ENCODE peak calls at places on chromosomes 5 and 9, in nine cellular contexts. One of them, this sample, is unnamed.

GRCh38 chr5:155270737-155271136 is 257.2 kb downstream of the KIF4B start:
- DNase-seq in cortex of kidney: no peak
- DNase-seq in cardiac fibroblast: no peak
- DNase-seq in activated effector memory CD4-positive, alpha-beta T cell treated with Interleukin-2 at 50 U/mL for 16 hours: no peak
- DNase-seq in ovary: no peak
- DNase-seq in HFFc6: no peak
- DNase-seq in BJ: no peak
- DNase-seq in stimulated activated CD4-positive, alpha-beta T cell treated with anti-CD3 and anti-CD28 coated beads, Interleukin-4, amount 100 ng/mL, for 4 hours: no peak
- DNase-seq in ureter: no peak
- DNase-seq in this sample: no peak

GRCh38 chr5:112933651-112934365 is 11.8 kb upstream of the REEP5 start:
- DNase-seq in cortex of kidney: no peak
- DNase-seq in cardiac fibroblast: peak
- DNase-seq in activated effector memory CD4-positive, alpha-beta T cell treated with Interleukin-2 at 50 U/mL for 16 hours: no peak
- DNase-seq in ovary: no peak
- DNase-seq in HFFc6: peak
- DNase-seq in BJ: peak
- DNase-seq in stimulated activated CD4-positive, alpha-beta T cell treated with anti-CD3 and anti-CD28 coated beads, Interleukin-4, amount 100 ng/mL, for 4 hours: no peak
- DNase-seq in ureter: no peak
- DNase-seq in this sample: no peak

GRCh38 chr9:73077625-73078030 is 74.0 kb upstream of the ANXA1 start:
- DNase-seq in cortex of kidney: no peak
- DNase-seq in cardiac fibroblast: no peak
- DNase-seq in activated effector memory CD4-positive, alpha-beta T cell treated with Interleukin-2 at 50 U/mL for 16 hours: no peak
- DNase-seq in ovary: no peak
- DNase-seq in HFFc6: no peak
- DNase-seq in BJ: no peak
- DNase-seq in stimulated activated CD4-positive, alpha-beta T cell treated with anti-CD3 and anti-CD28 coated beads, Interleukin-4, amount 100 ng/mL, for 4 hours: no peak
- DNase-seq in ureter: no peak
- DNase-seq in this sample: no peak

GRCh38 chr5:112024769-112025168 is 267.8 kb upstream of the NREP start:
- DNase-seq in cortex of kidney: no peak
- DNase-seq in cardiac fibroblast: peak
- DNase-seq in activated effector memory CD4-positive, alpha-beta T cell treated with Interleukin-2 at 50 U/mL for 16 hours: no peak
- DNase-seq in ovary: no peak
- DNase-seq in HFFc6: no peak
- DNase-seq in BJ: no peak
- DNase-seq in stimulated activated CD4-positive, alpha-beta T cell treated with anti-CD3 and anti-CD28 coated beads, Interleukin-4, amount 100 ng/mL, for 4 hours: no peak
- DNase-seq in ureter: no peak
- DNase-seq in this sample: no peak

GRCh38 chr9:132744881-132745761 is 74.9 kb downstream of the GTF3C4 start:
- DNase-seq in cortex of kidney: no peak
- DNase-seq in cardiac fibroblast: no peak
- DNase-seq in activated effector memory CD4-positive, alpha-beta T cell treated with Interleukin-2 at 50 U/mL for 16 hours: no peak
- DNase-seq in ovary: no peak
- DNase-seq in HFFc6: no peak
- DNase-seq in BJ: no peak
- DNase-seq in stimulated activated CD4-positive, alpha-beta T cell treated with anti-CD3 and anti-CD28 coated beads, Interleukin-4, amount 100 ng/mL, for 4 hours: no peak
- DNase-seq in ureter: no peak
- DNase-seq in this sample: no peak

GRCh38 chr9:113492343-113493079 is 29.0 kb downstream of the RGS3 start:
- DNase-seq in cortex of kidney: no peak
- DNase-seq in cardiac fibroblast: peak
- DNase-seq in activated effector memory CD4-positive, alpha-beta T cell treated with Interleukin-2 at 50 U/mL for 16 hours: no peak
- DNase-seq in ovary: no peak
- DNase-seq in HFFc6: no peak
- DNase-seq in BJ: no peak
- DNase-seq in stimulated activated CD4-positive, alpha-beta T cell treated with anti-CD3 and anti-CD28 coated beads, Interleukin-4, amount 100 ng/mL, for 4 hours: no peak
- DNase-seq in ureter: no peak
- DNase-seq in this sample: no peak

GRCh38 chr5:5409151-5409810 is 13.2 kb upstream of the ICE1 start:
- DNase-seq in cortex of kidney: no peak
- DNase-seq in cardiac fibroblast: no peak
- DNase-seq in activated effector memory CD4-positive, alpha-beta T cell treated with Interleukin-2 at 50 U/mL for 16 hours: no peak
- DNase-seq in ovary: no peak
- DNase-seq in HFFc6: no peak
- DNase-seq in BJ: no peak
- DNase-seq in stimulated activated CD4-positive, alpha-beta T cell treated with anti-CD3 and anti-CD28 coated beads, Interleukin-4, amount 100 ng/mL, for 4 hours: no peak
- DNase-seq in ureter: no peak
- DNase-seq in this sample: no peak

GRCh38 chr5:1294839-1295649 is at the start of gene TERT:
- DNase-seq in cortex of kidney: no peak
- DNase-seq in cardiac fibroblast: no peak
- DNase-seq in activated effector memory CD4-positive, alpha-beta T cell treated with Interleukin-2 at 50 U/mL for 16 hours: peak
- DNase-seq in ovary: no peak
- DNase-seq in HFFc6: peak
- DNase-seq in BJ: no peak
- DNase-seq in stimulated activated CD4-positive, alpha-beta T cell treated with anti-CD3 and anti-CD28 coated beads, Interleukin-4, amount 100 ng/mL, for 4 hours: peak
- DNase-seq in ureter: no peak
- DNase-seq in this sample: peak

GRCh38 chr5:135441256-135441915 is 5.8 kb downstream of the DCANP1 start:
- DNase-seq in cortex of kidney: no peak
- DNase-seq in cardiac fibroblast: no peak
- DNase-seq in activated effector memory CD4-positive, alpha-beta T cell treated with Interleukin-2 at 50 U/mL for 16 hours: no peak
- DNase-seq in ovary: no peak
- DNase-seq in HFFc6: no peak
- DNase-seq in BJ: no peak
- DNase-seq in stimulated activated CD4-positive, alpha-beta T cell treated with anti-CD3 and anti-CD28 coated beads, Interleukin-4, amount 100 ng/mL, for 4 hours: no peak
- DNase-seq in ureter: no peak
- DNase-seq in this sample: no peak

GRCh38 chr5:74837115-74837514 is 29.1 kb downstream of the FAM169A start:
- DNase-seq in cortex of kidney: no peak
- DNase-seq in cardiac fibroblast: no peak
- DNase-seq in activated effector memory CD4-positive, alpha-beta T cell treated with Interleukin-2 at 50 U/mL for 16 hours: no peak
- DNase-seq in ovary: no peak
- DNase-seq in HFFc6: no peak
- DNase-seq in BJ: no peak
- DNase-seq in stimulated activated CD4-positive, alpha-beta T cell treated with anti-CD3 and anti-CD28 coated beads, Interleukin-4, amount 100 ng/mL, for 4 hours: no peak
- DNase-seq in ureter: no peak
- DNase-seq in this sample: no peak

GRCh38 chr5:35183243-35183955 is 46.9 kb downstream of the PRLR start:
- DNase-seq in cortex of kidney: no peak
- DNase-seq in cardiac fibroblast: peak
- DNase-seq in activated effector memory CD4-positive, alpha-beta T cell treated with Interleukin-2 at 50 U/mL for 16 hours: no peak
- DNase-seq in ovary: no peak
- DNase-seq in HFFc6: peak
- DNase-seq in BJ: no peak
- DNase-seq in stimulated activated CD4-positive, alpha-beta T cell treated with anti-CD3 and anti-CD28 coated beads, Interleukin-4, amount 100 ng/mL, for 4 hours: no peak
- DNase-seq in ureter: no peak
- DNase-seq in this sample: no peak

GRCh38 chr5:160133071-160133917 is 14.0 kb upstream of the PWWP2A start:
- DNase-seq in cortex of kidney: no peak
- DNase-seq in cardiac fibroblast: peak
- DNase-seq in activated effector memory CD4-positive, alpha-beta T cell treated with Interleukin-2 at 50 U/mL for 16 hours: no peak
- DNase-seq in ovary: peak
- DNase-seq in HFFc6: no peak
- DNase-seq in BJ: no peak
- DNase-seq in stimulated activated CD4-positive, alpha-beta T cell treated with anti-CD3 and anti-CD28 coated beads, Interleukin-4, amount 100 ng/mL, for 4 hours: no peak
- DNase-seq in ureter: no peak
- DNase-seq in this sample: no peak

GRCh38 chr5:103523319-103523718 is 39.3 kb downstream of the NUDT12 start:
- DNase-seq in cortex of kidney: no peak
- DNase-seq in cardiac fibroblast: no peak
- DNase-seq in activated effector memory CD4-positive, alpha-beta T cell treated with Interleukin-2 at 50 U/mL for 16 hours: no peak
- DNase-seq in ovary: no peak
- DNase-seq in HFFc6: no peak
- DNase-seq in BJ: no peak
- DNase-seq in stimulated activated CD4-positive, alpha-beta T cell treated with anti-CD3 and anti-CD28 coated beads, Interleukin-4, amount 100 ng/mL, for 4 hours: no peak
- DNase-seq in ureter: peak
- DNase-seq in this sample: no peak

GRCh38 chr9:73565026-73565425 is 413.4 kb downstream of the ANXA1 start:
- DNase-seq in cortex of kidney: no peak
- DNase-seq in cardiac fibroblast: no peak
- DNase-seq in activated effector memory CD4-positive, alpha-beta T cell treated with Interleukin-2 at 50 U/mL for 16 hours: no peak
- DNase-seq in ovary: no peak
- DNase-seq in HFFc6: no peak
- DNase-seq in BJ: no peak
- DNase-seq in stimulated activated CD4-positive, alpha-beta T cell treated with anti-CD3 and anti-CD28 coated beads, Interleukin-4, amount 100 ng/mL, for 4 hours: no peak
- DNase-seq in ureter: no peak
- DNase-seq in this sample: no peak

GRCh38 chr9:6562194-6562593 is 83.3 kb downstream of the GLDC start:
- DNase-seq in cortex of kidney: no peak
- DNase-seq in cardiac fibroblast: no peak
- DNase-seq in activated effector memory CD4-positive, alpha-beta T cell treated with Interleukin-2 at 50 U/mL for 16 hours: no peak
- DNase-seq in ovary: no peak
- DNase-seq in HFFc6: no peak
- DNase-seq in BJ: no peak
- DNase-seq in stimulated activated CD4-positive, alpha-beta T cell treated with anti-CD3 and anti-CD28 coated beads, Interleukin-4, amount 100 ng/mL, for 4 hours: no peak
- DNase-seq in ureter: no peak
- DNase-seq in this sample: no peak

GRCh38 chr5:159105318-159106053 is 5.8 kb upstream of the EBF1 start:
- DNase-seq in cortex of kidney: no peak
- DNase-seq in cardiac fibroblast: no peak
- DNase-seq in activated effector memory CD4-positive, alpha-beta T cell treated with Interleukin-2 at 50 U/mL for 16 hours: no peak
- DNase-seq in ovary: no peak
- DNase-seq in HFFc6: no peak
- DNase-seq in BJ: no peak
- DNase-seq in stimulated activated CD4-positive, alpha-beta T cell treated with anti-CD3 and anti-CD28 coated beads, Interleukin-4, amount 100 ng/mL, for 4 hours: no peak
- DNase-seq in ureter: no peak
- DNase-seq in this sample: peak

GRCh38 chr9:136851941-136852663 is at the start of gene MAMDC4:
- DNase-seq in cortex of kidney: no peak
- DNase-seq in cardiac fibroblast: no peak
- DNase-seq in activated effector memory CD4-positive, alpha-beta T cell treated with Interleukin-2 at 50 U/mL for 16 hours: no peak
- DNase-seq in ovary: no peak
- DNase-seq in HFFc6: no peak
- DNase-seq in BJ: no peak
- DNase-seq in stimulated activated CD4-positive, alpha-beta T cell treated with anti-CD3 and anti-CD28 coated beads, Interleukin-4, amount 100 ng/mL, for 4 hours: no peak
- DNase-seq in ureter: no peak
- DNase-seq in this sample: no peak

GRCh38 chr5:177169271-177169670 is 35.7 kb downstream of the NSD1 start:
- DNase-seq in cortex of kidney: no peak
- DNase-seq in cardiac fibroblast: no peak
- DNase-seq in activated effector memory CD4-positive, alpha-beta T cell treated with Interleukin-2 at 50 U/mL for 16 hours: no peak
- DNase-seq in ovary: no peak
- DNase-seq in HFFc6: no peak
- DNase-seq in BJ: no peak
- DNase-seq in stimulated activated CD4-positive, alpha-beta T cell treated with anti-CD3 and anti-CD28 coated beads, Interleukin-4, amount 100 ng/mL, for 4 hours: no peak
- DNase-seq in ureter: peak
- DNase-seq in this sample: no peak

GRCh38 chr5:141753971-141754713 is 72.1 kb upstream of the ARAP3 start:
- DNase-seq in cortex of kidney: no peak
- DNase-seq in cardiac fibroblast: peak
- DNase-seq in activated effector memory CD4-positive, alpha-beta T cell treated with Interleukin-2 at 50 U/mL for 16 hours: no peak
- DNase-seq in ovary: no peak
- DNase-seq in HFFc6: no peak
- DNase-seq in BJ: no peak
- DNase-seq in stimulated activated CD4-positive, alpha-beta T cell treated with anti-CD3 and anti-CD28 coated beads, Interleukin-4, amount 100 ng/mL, for 4 hours: no peak
- DNase-seq in ureter: no peak
- DNase-seq in this sample: no peak

GRCh38 chr5:95222836-95223235 is 62.1 kb downstream of the MCTP1 start:
- DNase-seq in cortex of kidney: no peak
- DNase-seq in cardiac fibroblast: no peak
- DNase-seq in activated effector memory CD4-positive, alpha-beta T cell treated with Interleukin-2 at 50 U/mL for 16 hours: no peak
- DNase-seq in ovary: no peak
- DNase-seq in HFFc6: no peak
- DNase-seq in BJ: no peak
- DNase-seq in stimulated activated CD4-positive, alpha-beta T cell treated with anti-CD3 and anti-CD28 coated beads, Interleukin-4, amount 100 ng/mL, for 4 hours: no peak
- DNase-seq in ureter: no peak
- DNase-seq in this sample: no peak

GRCh38 chr9:114233806-114234205 is 78.5 kb downstream of the COL27A1 start:
- DNase-seq in cortex of kidney: no peak
- DNase-seq in cardiac fibroblast: no peak
- DNase-seq in activated effector memory CD4-positive, alpha-beta T cell treated with Interleukin-2 at 50 U/mL for 16 hours: no peak
- DNase-seq in ovary: peak
- DNase-seq in HFFc6: no peak
- DNase-seq in BJ: no peak
- DNase-seq in stimulated activated CD4-positive, alpha-beta T cell treated with anti-CD3 and anti-CD28 coated beads, Interleukin-4, amount 100 ng/mL, for 4 hours: no peak
- DNase-seq in ureter: peak
- DNase-seq in this sample: no peak

GRCh38 chr9:133842721-133843227 is 104.6 kb upstream of the SARDH start:
- DNase-seq in cortex of kidney: no peak
- DNase-seq in cardiac fibroblast: no peak
- DNase-seq in activated effector memory CD4-positive, alpha-beta T cell treated with Interleukin-2 at 50 U/mL for 16 hours: no peak
- DNase-seq in ovary: no peak
- DNase-seq in HFFc6: no peak
- DNase-seq in BJ: no peak
- DNase-seq in stimulated activated CD4-positive, alpha-beta T cell treated with anti-CD3 and anti-CD28 coated beads, Interleukin-4, amount 100 ng/mL, for 4 hours: no peak
- DNase-seq in ureter: no peak
- DNase-seq in this sample: no peak

GRCh38 chr5:64900618-64901017 is 131.9 kb downstream of the CWC27 start:
- DNase-seq in cortex of kidney: no peak
- DNase-seq in cardiac fibroblast: peak
- DNase-seq in activated effector memory CD4-positive, alpha-beta T cell treated with Interleukin-2 at 50 U/mL for 16 hours: no peak
- DNase-seq in ovary: no peak
- DNase-seq in HFFc6: no peak
- DNase-seq in BJ: no peak
- DNase-seq in stimulated activated CD4-positive, alpha-beta T cell treated with anti-CD3 and anti-CD28 coated beads, Interleukin-4, amount 100 ng/mL, for 4 hours: no peak
- DNase-seq in ureter: no peak
- DNase-seq in this sample: no peak

GRCh38 chr5:144313147-144313726 is 142.6 kb downstream of the KCTD16 start:
- DNase-seq in cortex of kidney: no peak
- DNase-seq in cardiac fibroblast: no peak
- DNase-seq in activated effector memory CD4-positive, alpha-beta T cell treated with Interleukin-2 at 50 U/mL for 16 hours: no peak
- DNase-seq in ovary: no peak
- DNase-seq in HFFc6: no peak
- DNase-seq in BJ: no peak
- DNase-seq in stimulated activated CD4-positive, alpha-beta T cell treated with anti-CD3 and anti-CD28 coated beads, Interleukin-4, amount 100 ng/mL, for 4 hours: no peak
- DNase-seq in ureter: no peak
- DNase-seq in this sample: no peak

GRCh38 chr5:94072116-94072515 is 330.7 kb upstream of the POU5F2 start:
- DNase-seq in cortex of kidney: no peak
- DNase-seq in cardiac fibroblast: peak
- DNase-seq in activated effector memory CD4-positive, alpha-beta T cell treated with Interleukin-2 at 50 U/mL for 16 hours: no peak
- DNase-seq in ovary: no peak
- DNase-seq in HFFc6: no peak
- DNase-seq in BJ: no peak
- DNase-seq in stimulated activated CD4-positive, alpha-beta T cell treated with anti-CD3 and anti-CD28 coated beads, Interleukin-4, amount 100 ng/mL, for 4 hours: no peak
- DNase-seq in ureter: no peak
- DNase-seq in this sample: no peak

GRCh38 chr5:28156981-28157380 is 1118.6 kb upstream of the CDH9 start:
- DNase-seq in cortex of kidney: no peak
- DNase-seq in cardiac fibroblast: no peak
- DNase-seq in activated effector memory CD4-positive, alpha-beta T cell treated with Interleukin-2 at 50 U/mL for 16 hours: no peak
- DNase-seq in ovary: no peak
- DNase-seq in HFFc6: no peak
- DNase-seq in BJ: peak
- DNase-seq in stimulated activated CD4-positive, alpha-beta T cell treated with anti-CD3 and anti-CD28 coated beads, Interleukin-4, amount 100 ng/mL, for 4 hours: no peak
- DNase-seq in ureter: no peak
- DNase-seq in this sample: no peak

GRCh38 chr9:134420974-134421432 is 94.7 kb downstream of the RXRA start:
- DNase-seq in cortex of kidney: no peak
- DNase-seq in cardiac fibroblast: no peak
- DNase-seq in activated effector memory CD4-positive, alpha-beta T cell treated with Interleukin-2 at 50 U/mL for 16 hours: no peak
- DNase-seq in ovary: no peak
- DNase-seq in HFFc6: no peak
- DNase-seq in BJ: no peak
- DNase-seq in stimulated activated CD4-positive, alpha-beta T cell treated with anti-CD3 and anti-CD28 coated beads, Interleukin-4, amount 100 ng/mL, for 4 hours: no peak
- DNase-seq in ureter: no peak
- DNase-seq in this sample: no peak

GRCh38 chr9:129894106-129894823 is 59.0 kb downstream of the USP20 start:
- DNase-seq in cortex of kidney: no peak
- DNase-seq in cardiac fibroblast: no peak
- DNase-seq in activated effector memory CD4-positive, alpha-beta T cell treated with Interleukin-2 at 50 U/mL for 16 hours: peak
- DNase-seq in ovary: no peak
- DNase-seq in HFFc6: no peak
- DNase-seq in BJ: no peak
- DNase-seq in stimulated activated CD4-positive, alpha-beta T cell treated with anti-CD3 and anti-CD28 coated beads, Interleukin-4, amount 100 ng/mL, for 4 hours: no peak
- DNase-seq in ureter: no peak
- DNase-seq in this sample: no peak

GRCh38 chr9:96493757-96494156 is 43.8 kb downstream of the HABP4 start:
- DNase-seq in cortex of kidney: no peak
- DNase-seq in cardiac fibroblast: no peak
- DNase-seq in activated effector memory CD4-positive, alpha-beta T cell treated with Interleukin-2 at 50 U/mL for 16 hours: no peak
- DNase-seq in ovary: no peak
- DNase-seq in HFFc6: no peak
- DNase-seq in BJ: no peak
- DNase-seq in stimulated activated CD4-positive, alpha-beta T cell treated with anti-CD3 and anti-CD28 coated beads, Interleukin-4, amount 100 ng/mL, for 4 hours: no peak
- DNase-seq in ureter: no peak
- DNase-seq in this sample: no peak

GRCh38 chr9:20083417-20083816 is 294.6 kb upstream of the SLC24A2 start:
- DNase-seq in cortex of kidney: no peak
- DNase-seq in cardiac fibroblast: no peak
- DNase-seq in activated effector memory CD4-positive, alpha-beta T cell treated with Interleukin-2 at 50 U/mL for 16 hours: no peak
- DNase-seq in ovary: no peak
- DNase-seq in HFFc6: no peak
- DNase-seq in BJ: no peak
- DNase-seq in stimulated activated CD4-positive, alpha-beta T cell treated with anti-CD3 and anti-CD28 coated beads, Interleukin-4, amount 100 ng/mL, for 4 hours: no peak
- DNase-seq in ureter: no peak
- DNase-seq in this sample: no peak

GRCh38 chr9:100914266-100914665 is 114.3 kb upstream of the PLPPR1 start:
- DNase-seq in cortex of kidney: no peak
- DNase-seq in cardiac fibroblast: no peak
- DNase-seq in activated effector memory CD4-positive, alpha-beta T cell treated with Interleukin-2 at 50 U/mL for 16 hours: no peak
- DNase-seq in ovary: no peak
- DNase-seq in HFFc6: no peak
- DNase-seq in BJ: no peak
- DNase-seq in stimulated activated CD4-positive, alpha-beta T cell treated with anti-CD3 and anti-CD28 coated beads, Interleukin-4, amount 100 ng/mL, for 4 hours: no peak
- DNase-seq in ureter: no peak
- DNase-seq in this sample: no peak

This sample was measured in activated B cell treated with CpG ODN at 0.5 μM for 24 hours.